ENCODE peak calls at places on chromosomes 3 and 15, in nine cellular contexts. G is NCI-H446; J is HT-29; T is AG04449; L is cardiac fibroblast; V is stimulated activated CD4-positive, alpha-beta T cell treated with anti-CD3 and anti-CD28 coated beads, Interleukin-12 subunit alpha, Interleukin-12 subunit beta, amount 100 ng/mL, for 4 hours; Z is activated CD8-positive, alpha-beta memory T cell treated with anti-CD3 and anti-CD28 coated beads, Interleukin-2, amount 50 U/mL, for 4 hours; R is epithelial cell of prostate; N is sigmoid colon. M is an unnamed sample.
A peak's percentile ranks its signal among the peaks of the same experiment; 100 is the strongest.

GRCh38 chr3:102665183-102665582 is 230.4 kb downstream of the ZPLD1 start:
- DNase-seq in V (no peak), Z (no peak), N (no peak), L (no peak), J (no peak), T (no peak), G (no peak), R (no peak), M (no peak)

GRCh38 chr3:159947220-159947619 is 41.4 kb upstream of the IL12A start:
- DNase-seq in L (peak; percentile 62), G (no peak), T (peak; percentile 98), N (no peak), Z (no peak), J (no peak), R (no peak), V (no peak), M (no peak)

GRCh38 chr3:192170659-192171058 is 556.7 kb downstream of the FGF12 start:
- DNase-seq in V (no peak), L (no peak), G (no peak), J (no peak), N (no peak), R (peak; percentile 70), T (no peak), Z (no peak), M (no peak)

GRCh38 chr15:84921121-84921520 is 36.7 kb downstream of the SLC28A1 start:
- DNase-seq in L (no peak), T (no peak), N (no peak), G (peak; percentile 74), V (no peak), J (no peak), Z (no peak), R (no peak), M (no peak)

GRCh38 chr15:35141743-35142356 is 56.8 kb upstream of the NANOGP8 start:
- DNase-seq in R (peak; percentile 36), V (no peak), L (peak; percentile 92), J (no peak), N (no peak), T (peak; percentile 90), G (no peak), Z (no peak), M (peak; percentile 7)

GRCh38 chr3:87468938-87469337 is 192.6 kb upstream of the POU1F1 start:
- DNase-seq in Z (no peak), R (peak; percentile 71), L (no peak), G (no peak), T (no peak), V (no peak), N (no peak), J (no peak), M (no peak)

GRCh38 chr3:152830245-152830644 is 4.7 kb upstream of the P2RY1 start:
- DNase-seq in L (no peak), Z (no peak), J (no peak), R (no peak), V (no peak), N (no peak), T (no peak), G (no peak), M (no peak)

GRCh38 chr15:23570466-23570865 is 5.0 kb downstream of the MKRN3 start:
- DNase-seq in R (no peak), N (no peak), V (no peak), Z (no peak), L (no peak), T (no peak), G (no peak), J (no peak), M (no peak)

GRCh38 chr15:60373745-60374144 is 24.0 kb downstream of the ANXA2 start:
- DNase-seq in Z (no peak), R (no peak), L (no peak), G (peak; percentile 23), N (no peak), V (no peak), T (no peak), J (no peak), M (no peak)

GRCh38 chr15:98438907-98439306 is 209.4 kb upstream of the IGF1R start:
- DNase-seq in G (no peak), Z (no peak), T (no peak), R (no peak), J (no peak), V (no peak), L (no peak), N (no peak), M (no peak)

GRCh38 chr3:140319801-140320200 is 358.1 kb upstream of the TRIM42 start:
- DNase-seq in V (no peak), N (no peak), L (no peak), R (no peak), G (no peak), J (no peak), Z (no peak), T (no peak), M (no peak)

GRCh38 chr15:64356443-64357040 is 569 bp upstream of the CSNK1G1 start:
- DNase-seq in Z (no peak), V (no peak), N (no peak), J (no peak), L (peak; percentile 96), R (peak; percentile 18), T (peak; percentile 52), G (no peak), M (no peak)

GRCh38 chr15:69154684-69155083 is 5.8 kb upstream of the GLCE start:
- DNase-seq in Z (no peak), J (no peak), T (peak; percentile 46), V (no peak), R (no peak), L (peak; percentile 83), N (no peak), G (peak; percentile 42), M (no peak)

M was measured in GM12865.